ENCODE peak calls at places on chromosomes 11 and 22, in nine cellular contexts. S, J, H, M, U, V, O, B and X are unnamed samples.

GRCh38 chr11:44338721-44339529 is 29.0 kb upstream of the ALX4 start:
- DNase-seq in J (no peak), O (no peak), V (no peak), H (no peak), U (no peak), M (no peak), S (no peak), B (no peak), X (no peak)

GRCh38 chr11:58513747-58514367 is 6.0 kb upstream of the OR5B21 start:
- DNase-seq in J (no peak), U (peak), V (peak), B (peak), H (peak), O (peak), S (peak), M (no peak), X (no peak)

GRCh38 chr11:10285148-10285802 is 8.7 kb downstream of the SBF2 start:
- DNase-seq in O (peak), V (no peak), M (no peak), J (no peak), U (no peak), S (no peak), B (no peak), H (no peak), X (no peak)

GRCh38 chr11:119014209-119014924 is 3.8 kb downstream of the RPS25 start:
- DNase-seq in V (no peak), M (no peak), U (no peak), H (no peak), B (no peak), J (no peak), O (no peak), S (no peak), X (no peak)

GRCh38 chr11:12046636-12047236 is 38.3 kb upstream of the DKK3 start:
- DNase-seq in O (no peak), S (no peak), M (no peak), J (no peak), V (no peak), U (no peak), H (no peak), B (no peak), X (no peak)

GRCh38 chr11:69049490-69049867 is 747 bp downstream of the TPCN2 start:
- DNase-seq in U (no peak), M (no peak), O (no peak), S (peak), J (no peak), V (no peak), H (no peak), B (no peak), X (peak)

GRCh38 chr11:82191690-82192089 is 542.0 kb downstream of the FAM181B start:
- DNase-seq in S (no peak), H (no peak), O (no peak), J (no peak), M (no peak), B (no peak), V (no peak), U (no peak), X (no peak)

GRCh38 chr11:62505112-62505783 is 41.4 kb downstream of the AHNAK start:
- DNase-seq in O (peak), H (no peak), B (no peak), V (peak), J (peak), S (no peak), M (no peak), U (peak), X (no peak)

GRCh38 chr11:122963981-122964380 is 17.7 kb downstream of the BSX start:
- DNase-seq in H (no peak), S (peak), V (no peak), O (no peak), M (no peak), U (no peak), J (no peak), B (no peak), X (no peak)

GRCh38 chr11:29634744-29635143 is 382.1 kb downstream of the KCNA4 start:
- DNase-seq in S (no peak), O (no peak), M (no peak), U (no peak), B (no peak), H (no peak), V (no peak), J (no peak), X (no peak)
- TF ChIP-seq CTCF in S (no peak), O (no peak), M (no peak), U (peak), B (no peak), H (no peak), V (no peak), J (no peak), X (no peak)

GRCh38 chr11:586376-587316 is 10.4 kb downstream of the PHRF1 start:
- DNase-seq in M (no peak), J (no peak), B (no peak), V (no peak), U (no peak), H (no peak), S (no peak), O (no peak), X (no peak)
- TF ChIP-seq CTCF in M (no peak), J (no peak), B (no peak), V (no peak), U (no peak), H (no peak), S (no peak), O (no peak), X (no peak)

GRCh38 chr22:20572132-20572802 is 64.9 kb downstream of the MED15 start:
- DNase-seq in J (no peak), V (no peak), M (no peak), B (no peak), U (no peak), O (no peak), H (no peak), S (no peak), X (no peak)
- TF ChIP-seq CTCF in J (no peak), V (no peak), M (no peak), B (no peak), U (no peak), O (no peak), H (no peak), S (no peak), X (no peak)

DNA sequence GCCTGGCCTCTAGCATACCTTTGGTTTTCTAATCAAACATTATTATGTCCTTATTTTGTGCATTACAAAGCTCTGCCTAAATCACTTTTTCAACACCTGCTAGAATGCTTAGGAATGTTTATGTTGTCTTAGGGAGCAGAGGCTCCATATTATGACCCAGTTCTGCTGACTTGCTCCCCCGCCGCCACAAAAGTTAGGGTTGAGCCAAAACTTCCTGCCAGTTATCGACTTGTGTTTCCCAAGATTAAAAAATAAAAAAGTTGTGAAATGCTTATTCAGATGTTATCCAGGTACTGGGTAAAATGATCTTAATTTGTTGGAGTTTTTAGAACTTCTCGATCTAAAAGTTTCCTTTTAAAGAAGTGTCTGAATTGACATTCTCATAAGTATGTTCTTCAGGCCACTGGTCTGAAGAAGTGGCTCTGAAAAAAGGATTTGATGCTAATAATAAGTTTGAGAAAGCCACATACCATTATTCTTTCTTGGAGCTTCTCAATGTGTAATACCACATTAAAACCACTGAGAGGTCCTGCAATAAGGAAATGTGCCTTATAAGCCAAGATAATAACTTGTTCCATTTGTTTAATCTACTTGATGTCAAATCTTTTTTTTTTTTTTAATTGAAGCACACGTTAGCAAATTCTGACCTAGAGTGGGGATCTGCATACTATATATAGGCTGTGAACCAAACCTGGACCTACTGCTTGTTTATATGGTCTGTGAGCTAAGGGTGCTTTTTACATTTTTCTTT is 2.2 kb downstream of the RNF185 start:
- DNase-seq in M (no peak), V (no peak), U (no peak), J (no peak), B (no peak), S (no peak), H (no peak), O (peak), X (no peak)
- TF ChIP-seq CTCF in M (no peak), V (peak), U (no peak), J (peak), B (no peak), S (no peak), H (no peak), O (no peak), X (no peak)

DNA sequence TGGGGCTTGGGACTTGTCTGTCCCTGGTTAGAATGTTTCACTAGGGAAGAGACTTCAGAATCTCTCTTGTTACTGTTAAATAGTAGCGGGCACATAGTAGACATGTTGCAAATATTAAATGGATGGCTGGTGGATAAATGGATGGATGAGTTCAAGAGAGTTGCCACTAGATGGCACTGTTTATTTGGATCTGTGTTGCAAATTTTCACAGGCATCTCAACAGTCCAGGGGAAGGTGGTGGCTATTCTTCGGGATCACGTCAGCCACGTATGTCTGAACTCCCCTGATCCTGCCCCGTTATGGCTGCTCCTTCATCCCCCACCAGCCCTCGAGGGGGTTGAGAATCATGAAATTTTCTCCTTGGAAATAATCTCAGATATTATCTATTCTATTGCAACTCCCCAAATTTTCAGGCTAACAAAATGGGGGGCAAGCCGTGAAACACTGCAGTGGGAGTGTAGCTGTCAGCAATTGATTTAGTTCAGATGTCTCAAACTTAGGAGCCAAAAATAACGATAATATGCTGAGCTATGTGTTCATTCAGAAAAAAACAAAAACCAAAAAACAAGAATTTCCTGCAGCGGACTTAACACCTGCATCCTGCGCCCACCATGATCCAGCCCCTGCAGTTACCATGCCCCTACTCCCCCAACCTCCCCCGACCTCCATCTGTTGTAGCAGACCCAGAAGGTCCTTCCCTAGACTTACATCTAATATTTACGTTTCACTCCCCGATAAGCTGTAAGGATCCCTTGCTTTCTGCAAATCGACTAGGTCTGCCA is 29.1 kb upstream of the BIRC3 start:
- DNase-seq in S (peak), J (no peak), H (peak), U (peak), O (peak), B (peak), M (no peak), V (peak), X (peak)
- TF ChIP-seq CTCF in S (peak), J (peak), H (peak), U (peak), O (peak), B (peak), M (peak), V (peak), X (peak)

DNA sequence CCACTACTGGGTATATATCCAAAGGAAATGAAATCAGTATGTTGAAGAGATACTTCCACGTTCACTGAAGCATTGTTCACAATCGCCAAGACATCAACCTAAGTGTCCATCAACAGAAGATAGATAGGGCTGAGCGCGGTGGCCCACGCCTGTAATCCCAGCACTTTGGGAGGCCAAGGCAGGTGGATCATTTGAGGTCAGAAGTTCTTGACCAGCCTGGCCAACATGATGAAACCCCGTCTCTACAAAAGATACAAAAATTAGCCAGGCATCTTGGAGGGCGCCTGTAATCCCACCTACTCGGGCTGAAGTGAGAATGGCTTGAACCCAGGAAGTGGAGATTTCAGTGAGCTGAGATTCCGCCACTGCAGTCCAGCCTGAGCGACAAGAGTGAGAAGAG is 12.7 kb downstream of the EIF3F start:
- DNase-seq in B (no peak), H (no peak), V (no peak), M (no peak), S (no peak), U (no peak), J (no peak), O (no peak), X (no peak)
- TF ChIP-seq CTCF in B (no peak), H (no peak), V (no peak), M (no peak), S (no peak), U (no peak), J (no peak), O (no peak), X (no peak)

GRCh38 chr22:35526333-35526979 is 14.2 kb upstream of the RASD2 start:
- DNase-seq in B (no peak), S (no peak), O (no peak), M (no peak), V (no peak), J (no peak), U (no peak), H (no peak), X (no peak)
- TF ChIP-seq CTCF in B (no peak), S (no peak), O (no peak), M (no peak), V (no peak), J (no peak), U (no peak), H (no peak), X (no peak)